ENCODE peak calls at places on chromosome 12, in four cellular contexts. Q is heart left ventricle, O is body of pancreas, N is testis. A is an unnamed sample.
A peak's percentile ranks its signal among the peaks of the same experiment; 100 is the strongest.

GRCh38 chr12:6644257-6644596 is 3.0 kb downstream of the ACRBP start:
- DNase-seq in Q (no peak), O (no peak), N (no peak), A (no peak)

GRCh38 chr12:38883629-38884134 is 21.7 kb downstream of the CPNE8 start:
- DNase-seq in Q (no peak), O (no peak), N (no peak), A (no peak)

GRCh38 chr12:43655586-43655985 is 103.0 kb downstream of the PUS7L start:
- DNase-seq in Q (no peak), O (no peak), N (no peak), A (peak; percentile 15)

GRCh38 chr12:104658085-104658484 is 201.3 kb downstream of the CHST11 start:
- DNase-seq in Q (no peak), O (no peak), N (no peak), A (no peak)

GRCh38 chr12:30870491-30871265 is 55.9 kb upstream of the TSPAN11 start:
- DNase-seq in Q (no peak), O (no peak), N (no peak), A (peak; percentile 20)

GRCh38 chr12:132063491-132063890 is 80.6 kb downstream of the DDX51 start:
- DNase-seq in Q (no peak), O (no peak), N (no peak), A (no peak)

GRCh38 chr12:19811922-19812321 is 372.6 kb downstream of the AEBP2 start:
- DNase-seq in Q (no peak), O (no peak), N (no peak), A (no peak)

GRCh38 chr12:47730341-47730744 is 5.1 kb upstream of the ENDOU start:
- DNase-seq in Q (no peak), O (peak; percentile 78), N (no peak), A (no peak)

GRCh38 chr12:109255377-109255776 is 53.7 kb downstream of the FOXN4 start:
- DNase-seq in Q (no peak), O (no peak), N (no peak), A (peak; percentile 31)

GRCh38 chr12:111761706-111762105 is 5.0 kb upstream of the ALDH2 start:
- DNase-seq in Q (peak; percentile 4), O (no peak), N (no peak), A (no peak)

GRCh38 chr12:47892819-47893218 is 12.0 kb downstream of the VDR start:
- DNase-seq in Q (no peak), O (no peak), N (no peak), A (no peak)

GRCh38 chr12:102965281-102966155 is 8.0 kb downstream of the ASCL1 start:
- DNase-seq in Q (no peak), O (no peak), N (no peak), A (no peak)

GRCh38 chr12:45268672-45269406 is 52.9 kb downstream of the ANO6 start:
- DNase-seq in Q (peak; percentile 84), O (peak; percentile 80), N (peak; percentile 72), A (peak; percentile 90)

GRCh38 chr12:122527478-122527944 is 462 bp downstream of the KNTC1 start:
- DNase-seq in Q (no peak), O (no peak), N (peak; percentile 34), A (peak; percentile 11)

GRCh38 chr12:118704517-118704916 is 276.8 kb upstream of the SRRM4 start:
- DNase-seq in Q (no peak), O (no peak), N (no peak), A (no peak)

GRCh38 chr12:46774011-46774633 is 51.7 kb downstream of the SLC38A4 start:
- DNase-seq in Q (no peak), O (no peak), N (no peak), A (no peak)

GRCh38 chr12:122825773-122826724 is 9.2 kb upstream of the HIP1R start:
- DNase-seq in Q (no peak), O (peak; percentile 78), N (no peak), A (no peak)

GRCh38 chr12:96258451-96258933 is 64.3 kb downstream of the ELK3 start:
- DNase-seq in Q (peak; percentile 74), O (peak; percentile 88), N (no peak), A (peak; percentile 82)

GRCh38 chr12:32568241-32568640 is 110.9 kb upstream of the DNM1L start:
- DNase-seq in Q (no peak), O (no peak), N (no peak), A (peak; percentile 56)
- H3K27ac ChIP-seq in Q (peak overlapping the region; percentile 52), O (no peak overlapping the region), N (peak overlapping the region; percentile 19), A (peak overlapping the region; percentile 62)

DNA sequence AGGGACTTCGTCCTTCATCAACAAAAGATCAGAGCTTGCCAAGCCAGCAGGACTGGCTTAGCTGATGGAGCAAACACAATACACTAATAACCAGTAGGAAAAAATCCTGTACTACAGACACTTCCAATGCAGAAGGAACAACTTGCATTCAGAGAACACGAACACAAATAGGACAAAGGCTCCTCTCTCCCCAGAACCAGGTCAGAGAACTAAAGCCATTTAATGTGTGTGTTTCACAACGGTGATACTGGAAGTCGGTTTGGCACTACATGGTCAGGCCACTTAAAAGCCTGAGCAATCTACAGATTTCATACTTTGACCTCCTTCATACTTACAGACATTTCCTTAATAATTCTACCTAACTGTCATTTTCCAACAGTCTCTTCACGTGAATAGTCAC is 6.3 kb downstream of the CS start:
- DNase-seq in Q (no peak), O (no peak), N (no peak), A (no peak)
- H3K36me3 ChIP-seq in Q (peaks cover 67% of the 10 kb centered on the region), O (no peaks in the 10 kb centered on the region), N (no peaks in the 10 kb centered on the region), A (peaks cover 14% of the 10 kb centered on the region)

DNA sequence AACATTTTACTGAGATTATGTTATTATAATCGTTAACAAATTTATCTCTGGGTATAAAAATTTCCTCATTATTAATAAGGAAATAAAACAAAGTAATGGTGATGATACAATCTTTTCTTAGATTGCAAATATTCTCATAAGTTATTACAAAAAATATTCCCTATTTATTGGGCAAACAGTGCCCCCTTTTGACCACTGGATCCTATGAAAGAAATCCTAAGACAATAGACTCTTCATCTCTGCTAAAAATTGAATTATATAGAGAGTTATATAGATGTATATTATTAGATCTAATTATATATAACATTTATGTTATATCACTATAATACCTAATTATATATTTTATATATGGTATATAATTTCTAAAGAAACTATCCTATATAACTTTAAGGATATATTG is 94.2 kb upstream of the FGD4 start:
- DNase-seq in Q (no peak), O (no peak), N (no peak), A (no peak)
- H3K27ac ChIP-seq in Q (no peak overlapping the region), O (no peak overlapping the region), N (no peak overlapping the region), A (no peak overlapping the region)

GRCh38 chr12:22682663-22683062 is 57.7 kb downstream of the ETNK1 start:
- DNase-seq in Q (no peak), O (no peak), N (no peak), A (no peak)
- H3K36me3 ChIP-seq in Q (peaks cover 43% of the 10 kb centered on the region), O (peaks cover 2% of the 10 kb centered on the region), N (no peaks in the 10 kb centered on the region), A (peaks cover 5% of the 10 kb centered on the region)

GRCh38 chr12:116540617-116541152 is 18.5 kb upstream of the MAP1LC3B2 start:
- DNase-seq in Q (no peak), O (no peak), N (no peak), A (no peak)

GRCh38 chr12:116538682-116539264 is 20.4 kb upstream of the MAP1LC3B2 start:
- DNase-seq in Q (no peak), O (no peak), N (no peak), A (no peak)

GRCh38 chr12:116539361-116539771 is 19.8 kb upstream of the MAP1LC3B2 start:
- DNase-seq in Q (no peak), O (no peak), N (no peak), A (no peak)

GRCh38 chr12:116541547-116542344 is 17.4 kb upstream of the MAP1LC3B2 start:
- DNase-seq in Q (no peak), O (no peak), N (no peak), A (no peak)

GRCh38 chr12:116539905-116540482 is 19.2 kb upstream of the MAP1LC3B2 start:
- DNase-seq in Q (no peak), O (peak; percentile 76), N (peak; percentile 47), A (peak; percentile 30)
- H3K27ac ChIP-seq in Q (no peak overlapping the region), O (no peak overlapping the region), N (no peak overlapping the region), A (no peak overlapping the region)

GRCh38 chr12:9103050-9103854 is 12.5 kb downstream of the A2M start:
- DNase-seq in Q (no peak), O (no peak), N (no peak), A (no peak)
- H3K36me3 ChIP-seq in Q (peaks cover 100% of the 10 kb centered on the region), O (no peaks in the 10 kb centered on the region), N (no peaks in the 10 kb centered on the region), A (no peaks in the 10 kb centered on the region)

GRCh38 chr12:106079148-106079738 is 59.5 kb downstream of the NUAK1 start:
- DNase-seq in Q (no peak), O (no peak), N (no peak), A (no peak)
- H3K27ac ChIP-seq in Q (peak overlapping the region; percentile 79), O (no peak overlapping the region), N (no peak overlapping the region), A (no peak overlapping the region)

GRCh38 chr12:56213878-56214277 is 7.8 kb downstream of the RNF41 start:
- DNase-seq in Q (no peak), O (no peak), N (no peak), A (no peak)

GRCh38 chr12:56208014-56208413 is 13.7 kb downstream of the RNF41 start:
- DNase-seq in Q (no peak), O (no peak), N (no peak), A (no peak)

GRCh38 chr12:56216461-56216860 is 5.3 kb downstream of the RNF41 start:
- DNase-seq in Q (no peak), O (no peak), N (no peak), A (no peak)

GRCh38 chr12:56206373-56207166 is 15.2 kb downstream of the RNF41 start:
- DNase-seq in Q (peak; percentile 70), O (peak; percentile 77), N (peak; percentile 77), A (peak; percentile 62)

DNA sequence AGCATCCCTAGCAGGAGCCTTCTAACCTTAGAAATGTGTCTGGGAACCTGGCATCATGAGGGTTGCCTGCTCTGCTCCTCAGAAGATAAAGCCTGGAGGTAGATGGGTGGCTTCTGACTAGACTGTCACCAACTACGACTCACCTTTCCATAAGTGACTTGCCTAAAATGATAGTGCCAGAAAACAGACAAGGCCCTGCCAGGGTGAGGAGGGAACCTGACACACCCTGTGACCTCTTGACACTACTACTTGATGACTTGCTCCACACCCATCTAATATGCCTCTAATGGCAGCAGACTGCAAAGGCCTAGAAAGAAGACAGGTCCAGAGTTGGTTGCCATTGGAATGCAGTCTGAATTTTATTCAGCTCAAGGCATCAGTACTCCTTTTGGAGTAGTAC is 9.4 kb downstream of the RNF41 start:
- DNase-seq in Q (no peak), O (no peak), N (no peak), A (no peak)
- H3K36me3 ChIP-seq in Q (peaks cover 99% of the 10 kb centered on the region), O (peaks cover 33% of the 10 kb centered on the region), N (no peaks in the 10 kb centered on the region), A (peaks cover 72% of the 10 kb centered on the region)

GRCh38 chr12:95200128-95200973 is 16.9 kb downstream of the FGD6 start:
- DNase-seq in Q (no peak), O (no peak), N (no peak), A (no peak)

GRCh38 chr12:95197636-95198035 is 19.6 kb downstream of the FGD6 start:
- DNase-seq in Q (no peak), O (no peak), N (no peak), A (no peak)

GRCh38 chr12:95195122-95195521 is 22.1 kb downstream of the FGD6 start:
- DNase-seq in Q (no peak), O (no peak), N (no peak), A (no peak)

GRCh38 chr12:95201056-95201670 is 16.1 kb downstream of the FGD6 start:
- DNase-seq in Q (no peak), O (no peak), N (no peak), A (peak; percentile 68)

DNA sequence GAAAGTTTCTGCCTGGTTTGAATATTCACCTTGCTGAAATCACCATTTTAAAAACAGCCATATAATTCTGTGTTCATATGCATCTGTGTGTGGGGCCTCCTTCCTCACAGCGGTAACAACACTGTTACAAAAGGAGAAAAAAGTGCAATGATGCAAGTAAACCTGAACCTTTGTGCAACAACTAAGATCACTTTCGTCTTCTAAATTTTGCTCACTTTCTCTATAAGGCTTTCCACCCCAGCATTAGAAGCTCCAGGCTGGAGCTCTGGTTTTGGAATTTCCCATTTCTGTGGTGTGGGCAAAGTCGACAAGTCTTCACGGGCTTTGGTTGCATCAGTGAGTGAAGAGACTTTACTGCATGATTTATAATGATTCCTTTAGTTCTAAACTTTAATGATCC is 18.4 kb downstream of the FGD6 start:
- DNase-seq in Q (no peak), O (no peak), N (no peak), A (no peak)
- H3K27ac ChIP-seq in Q (no peak overlapping the region), O (no peak overlapping the region), N (no peak overlapping the region), A (no peak overlapping the region)

A was measured in brain microvascular endothelial cell.